ENCODE peak calls at places on chromosome 12, in five cellular contexts. One of them, this sample, is unnamed.

GRCh38 chr12:90974286-90974685 is 19.3 kb upstream of the CCER1 start:
- DNase-seq in neural crest cell: no peak
- DNase-seq in stimulated activated CD8-positive, alpha-beta memory T cell treated with anti-CD3 and anti-CD28 coated beads, Interleukin-2, amount 100 ng/mL, for 1 hour: no peak
- DNase-seq in ACHN: no peak
- DNase-seq in SJSA1: peak; percentile 99
- DNase-seq in this sample: no peak

GRCh38 chr12:117331691-117332090 is 29.7 kb downstream of the NOS1 start:
- DNase-seq in SJSA1: no peak
- DNase-seq in stimulated activated CD8-positive, alpha-beta memory T cell treated with anti-CD3 and anti-CD28 coated beads, Interleukin-2, amount 100 ng/mL, for 1 hour: no peak
- DNase-seq in neural crest cell: no peak
- DNase-seq in ACHN: peak; percentile 27
- DNase-seq in this sample: no peak

GRCh38 chr12:124388679-124389536 is 94.0 kb downstream of the RFLNA start:
- DNase-seq in stimulated activated CD8-positive, alpha-beta memory T cell treated with anti-CD3 and anti-CD28 coated beads, Interleukin-2, amount 100 ng/mL, for 1 hour: peak; percentile 26
- DNase-seq in SJSA1: peak; percentile 81
- DNase-seq in neural crest cell: peak; percentile 48
- DNase-seq in ACHN: peak; percentile 94
- DNase-seq in this sample: peak; percentile 94

GRCh38 chr12:50635857-50636256 is 128.0 kb upstream of the ATF1 start:
- DNase-seq in stimulated activated CD8-positive, alpha-beta memory T cell treated with anti-CD3 and anti-CD28 coated beads, Interleukin-2, amount 100 ng/mL, for 1 hour: no peak
- DNase-seq in neural crest cell: no peak
- DNase-seq in ACHN: no peak
- DNase-seq in SJSA1: no peak
- DNase-seq in this sample: no peak

GRCh38 chr12:3533703-3534386 is 42.8 kb downstream of the PRMT8 start:
- DNase-seq in SJSA1: no peak
- DNase-seq in ACHN: no peak
- DNase-seq in stimulated activated CD8-positive, alpha-beta memory T cell treated with anti-CD3 and anti-CD28 coated beads, Interleukin-2, amount 100 ng/mL, for 1 hour: no peak
- DNase-seq in neural crest cell: no peak
- DNase-seq in this sample: peak; percentile 18

GRCh38 chr12:15214851-15215601 is 6.2 kb downstream of the RERG start:
- DNase-seq in stimulated activated CD8-positive, alpha-beta memory T cell treated with anti-CD3 and anti-CD28 coated beads, Interleukin-2, amount 100 ng/mL, for 1 hour: no peak
- DNase-seq in ACHN: no peak
- DNase-seq in neural crest cell: no peak
- DNase-seq in SJSA1: no peak
- DNase-seq in this sample: no peak

GRCh38 chr12:39835517-39836489 is 216.2 kb upstream of the ABCD2 start:
- DNase-seq in SJSA1: no peak
- DNase-seq in ACHN: no peak
- DNase-seq in neural crest cell: no peak
- DNase-seq in stimulated activated CD8-positive, alpha-beta memory T cell treated with anti-CD3 and anti-CD28 coated beads, Interleukin-2, amount 100 ng/mL, for 1 hour: no peak
- DNase-seq in this sample: no peak

GRCh38 chr12:49200882-49201594 is 12.2 kb upstream of the TUBA1A start:
- DNase-seq in stimulated activated CD8-positive, alpha-beta memory T cell treated with anti-CD3 and anti-CD28 coated beads, Interleukin-2, amount 100 ng/mL, for 1 hour: no peak
- DNase-seq in ACHN: peak; percentile 81
- DNase-seq in SJSA1: peak; percentile 65
- DNase-seq in neural crest cell: no peak
- DNase-seq in this sample: peak; percentile 39

GRCh38 chr12:113120670-113121370 is 14.7 kb downstream of the RASAL1 start:
- DNase-seq in SJSA1: no peak
- DNase-seq in neural crest cell: no peak
- DNase-seq in stimulated activated CD8-positive, alpha-beta memory T cell treated with anti-CD3 and anti-CD28 coated beads, Interleukin-2, amount 100 ng/mL, for 1 hour: no peak
- DNase-seq in ACHN: peak; percentile 27
- DNase-seq in this sample: no peak

GRCh38 chr12:49889361-49890095 is 14.2 kb downstream of the FAIM2 start:
- DNase-seq in SJSA1: no peak
- DNase-seq in ACHN: no peak
- DNase-seq in neural crest cell: no peak
- DNase-seq in stimulated activated CD8-positive, alpha-beta memory T cell treated with anti-CD3 and anti-CD28 coated beads, Interleukin-2, amount 100 ng/mL, for 1 hour: no peak
- DNase-seq in this sample: no peak

GRCh38 chr12:26195641-26196423 is 459 bp downstream of the SSPN start:
- DNase-seq in stimulated activated CD8-positive, alpha-beta memory T cell treated with anti-CD3 and anti-CD28 coated beads, Interleukin-2, amount 100 ng/mL, for 1 hour: no peak
- DNase-seq in ACHN: peak; percentile 67
- DNase-seq in SJSA1: peak; percentile 79
- DNase-seq in neural crest cell: peak; percentile 37
- DNase-seq in this sample: peak; percentile 59